ENCODE peak calls at places on chromosomes 16 and 17, in four cellular contexts. C is breast epithelium, J is lung, L is astrocyte. G is an unnamed sample. For H3K27me3, the result is how much of the 10 kb centered on the place peaks cover.

GRCh38 chr16:1613240-1613639 is 1.1 kb downstream of the CRAMP1 start:
- DNase-seq in C (no peak), L (no peak), J (no peak), G (peak)

GRCh38 chr17:79862771-79863440 is 23.7 kb upstream of the CBX4 start:
- DNase-seq in C (no peak), L (no peak), J (no peak), G (no peak)

GRCh38 chr16:67883872-67884261 is 818 bp upstream of the NRN1L start:
- DNase-seq in J (peak), C (no peak), L (no peak), G (no peak)

GRCh38 chr17:3385869-3386816 is at the start of gene OR3A2:
- DNase-seq in C (no peak), J (no peak), L (no peak), G (no peak)

GRCh38 chr17:78378225-78379133 is at the start of gene PGS1:
- DNase-seq in J (peak), C (peak), L (no peak), G (no peak)

GRCh38 chr17:48011405-48012150 is 26.0 kb downstream of the COPZ2 start:
- DNase-seq in J (no peak), C (no peak), L (peak), G (peak)

GRCh38 chr16:68246671-68247070 is 1.5 kb downstream of the PLA2G15 start:
- DNase-seq in L (no peak), J (no peak), C (no peak), G (no peak)

GRCh38 chr17:72765357-72766153 is 326.9 kb downstream of the SLC39A11 start:
- DNase-seq in J (no peak), C (no peak), L (no peak), G (no peak)

GRCh38 chr17:69142473-69142802 is 743 bp upstream of the ABCA6 start:
- DNase-seq in C (no peak), J (no peak), L (peak), G (no peak)

DNA sequence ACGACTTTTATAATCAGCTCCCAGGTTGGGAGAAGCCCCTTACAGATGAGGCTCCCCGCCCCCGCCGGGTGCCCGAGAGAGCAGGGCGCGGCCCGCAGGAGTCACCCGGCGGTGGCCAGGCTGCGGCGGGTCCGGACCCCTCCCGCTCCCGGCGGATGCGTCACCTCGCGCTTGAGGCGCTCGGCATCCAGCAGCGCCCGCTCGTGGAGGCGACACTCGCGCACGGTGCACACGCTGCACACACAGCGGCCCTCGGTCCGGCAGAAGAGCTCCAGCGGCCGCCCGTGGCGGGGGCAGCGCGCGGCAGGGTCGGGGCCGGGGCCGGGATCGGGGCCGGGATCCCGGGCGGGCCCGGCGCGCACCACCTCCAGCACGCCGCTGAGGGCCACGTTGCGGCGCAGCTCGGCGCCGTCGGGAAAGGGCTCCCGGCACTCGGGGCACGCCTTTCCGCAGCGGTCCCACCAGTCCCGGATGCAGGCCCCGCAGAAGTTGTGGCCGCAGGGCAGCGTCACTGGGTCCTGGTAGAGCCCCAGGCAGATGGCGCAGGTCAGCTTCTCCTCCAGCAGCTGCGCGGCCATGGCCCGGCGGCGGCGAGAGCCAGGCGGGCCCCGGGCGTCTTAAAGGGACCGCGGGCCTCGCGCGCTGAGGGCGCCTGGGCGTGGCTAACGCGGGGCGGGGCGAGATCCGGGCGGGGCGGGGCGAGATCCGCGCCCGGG is at the start of gene TRIM65:
- DNase-seq in L (peak), C (peak), J (peak), G (no peak)
- TF ChIP-seq CTCF in L (no peak), C (peak), J (peak), G (peak)

GRCh38 chr17:57108656-57109392 is 23.8 kb downstream of the AKAP1 start:
- DNase-seq in J (no peak), L (no peak), C (no peak), G (no peak)

GRCh38 chr17:57106836-57107497 is 21.9 kb downstream of the AKAP1 start:
- DNase-seq in L (no peak), C (no peak), J (no peak), G (no peak)

GRCh38 chr17:57107498-57108101 is 22.6 kb downstream of the AKAP1 start:
- DNase-seq in L (peak), J (peak), C (no peak), G (peak)

GRCh38 chr17:57104461-57105175 is 19.6 kb downstream of the AKAP1 start:
- DNase-seq in J (no peak), L (peak), C (no peak), G (no peak)

DNA sequence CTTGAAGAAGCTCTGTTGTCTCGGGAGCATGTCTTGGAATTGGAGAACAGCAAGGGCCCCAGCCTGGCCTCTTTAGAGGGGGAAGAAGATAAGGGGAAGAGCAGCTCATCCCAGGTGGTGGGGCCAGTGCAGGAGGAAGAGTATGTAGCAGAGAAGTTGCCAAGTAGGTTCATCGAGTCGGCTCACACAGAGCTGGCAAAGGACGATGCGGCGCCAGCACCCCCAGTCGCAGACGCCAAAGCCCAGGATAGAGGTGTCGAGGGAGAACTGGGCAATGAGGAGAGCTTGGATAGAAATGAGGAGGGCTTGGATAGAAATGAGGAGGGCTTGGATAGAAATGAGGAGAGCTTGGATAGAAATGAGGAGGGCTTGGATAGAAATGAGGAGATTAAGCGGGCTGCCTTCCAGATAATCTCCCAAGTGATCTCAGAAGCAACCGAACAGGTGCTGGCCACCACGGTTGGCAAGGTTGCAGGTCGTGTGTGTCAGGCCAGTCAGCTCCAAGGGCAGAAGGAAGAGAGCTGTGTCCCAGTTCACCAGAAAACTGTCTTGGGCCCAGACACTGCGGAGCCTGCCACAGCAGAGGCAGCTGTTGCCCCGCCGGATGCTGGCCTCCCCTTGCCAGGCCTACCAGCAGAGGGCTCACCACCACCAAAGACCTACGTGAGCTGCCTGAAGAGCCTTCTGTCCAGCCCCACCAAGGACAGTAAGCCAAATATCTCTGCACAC is 21.2 kb downstream of the AKAP1 start:
- DNase-seq in C (no peak), J (no peak), L (no peak), G (no peak)
- H3K27ac ChIP-seq in C (peak), J (peak), L (no peak), G (no peak)

GRCh38 chr17:9181640-9182039 is 160.3 kb downstream of the NTN1 start:
- DNase-seq in J (no peak), L (no peak), C (no peak), G (no peak)
- H3K27me3 ChIP-seq in J (under half), L (under half), C (under half), G (under half)

GRCh38 chr17:42877037-42877436 is 23.6 kb upstream of the G6PC1 start:
- DNase-seq in J (no peak), L (no peak), C (no peak), G (no peak)

GRCh38 chr17:42879596-42879985 is 21.0 kb upstream of the G6PC1 start:
- DNase-seq in L (peak), C (no peak), J (no peak), G (no peak)

GRCh38 chr17:42880776-42881175 is 19.8 kb upstream of the G6PC1 start:
- DNase-seq in J (no peak), L (no peak), C (no peak), G (no peak)

GRCh38 chr17:42878924-42879595 is 21.5 kb upstream of the G6PC1 start:
- DNase-seq in C (no peak), L (no peak), J (no peak), G (no peak)

GRCh38 chr17:42878123-42878880 is 22.3 kb upstream of the G6PC1 start:
- DNase-seq in C (no peak), L (no peak), J (no peak), G (no peak)
- TF ChIP-seq CTCF in C (no peak), L (no peak), J (no peak), G (no peak)

DNA sequence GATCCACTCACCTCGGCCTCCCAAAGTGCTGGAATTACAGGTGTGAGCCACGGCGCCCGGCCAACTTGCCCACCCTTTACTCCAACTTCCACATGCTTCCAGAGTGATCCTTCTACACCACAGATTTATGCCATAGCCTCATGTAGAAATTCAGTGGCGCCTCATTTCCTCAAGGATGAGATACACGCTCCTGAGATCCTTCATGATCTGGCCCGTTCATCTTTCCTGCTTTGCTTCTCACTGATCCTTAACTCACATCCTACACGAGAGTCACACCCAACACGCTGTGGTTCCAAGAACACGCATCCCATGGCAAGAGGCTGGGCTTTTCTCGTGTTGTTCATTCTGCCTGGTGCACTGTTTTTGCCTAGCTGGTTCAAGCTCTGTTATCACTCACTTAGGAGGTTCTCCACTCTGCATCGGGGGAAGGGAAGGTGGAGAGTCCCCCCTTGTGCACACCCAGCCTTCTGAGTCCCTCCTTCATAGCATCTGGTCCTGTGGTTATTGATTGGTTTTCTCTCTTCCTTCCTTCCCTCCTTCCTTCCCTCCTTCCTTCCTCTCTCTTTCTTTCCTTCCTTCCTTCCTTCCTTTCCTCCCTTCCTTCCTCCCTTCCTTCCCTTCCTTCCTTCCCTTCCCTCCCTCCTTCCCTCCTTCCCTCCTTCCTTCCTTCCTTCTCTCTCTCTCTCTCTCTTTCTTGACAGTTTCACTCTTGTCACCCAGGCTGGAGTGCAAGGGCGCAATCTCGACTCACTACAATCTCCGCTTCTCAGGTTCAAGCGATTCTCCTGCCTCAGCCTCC is 32.7 kb upstream of the GCSH start:
- DNase-seq in J (no peak), L (no peak), C (no peak), G (no peak)
- H3K27ac ChIP-seq in J (no peak), L (no peak), C (no peak), G (no peak)

GRCh38 chr17:8007836-8008235 is 5.4 kb downstream of the GUCY2D start:
- DNase-seq in C (no peak), J (no peak), L (no peak), G (no peak)
- H3K27me3 ChIP-seq in C (under half), J (under half), L (under half), G (under half)

GRCh38 chr16:31361201-31362110 is 6.5 kb downstream of the ITGAX start:
- DNase-seq in J (no peak), L (no peak), C (peak), G (no peak)
- TF ChIP-seq CTCF in J (no peak), L (no peak), C (no peak), G (no peak)

DNA sequence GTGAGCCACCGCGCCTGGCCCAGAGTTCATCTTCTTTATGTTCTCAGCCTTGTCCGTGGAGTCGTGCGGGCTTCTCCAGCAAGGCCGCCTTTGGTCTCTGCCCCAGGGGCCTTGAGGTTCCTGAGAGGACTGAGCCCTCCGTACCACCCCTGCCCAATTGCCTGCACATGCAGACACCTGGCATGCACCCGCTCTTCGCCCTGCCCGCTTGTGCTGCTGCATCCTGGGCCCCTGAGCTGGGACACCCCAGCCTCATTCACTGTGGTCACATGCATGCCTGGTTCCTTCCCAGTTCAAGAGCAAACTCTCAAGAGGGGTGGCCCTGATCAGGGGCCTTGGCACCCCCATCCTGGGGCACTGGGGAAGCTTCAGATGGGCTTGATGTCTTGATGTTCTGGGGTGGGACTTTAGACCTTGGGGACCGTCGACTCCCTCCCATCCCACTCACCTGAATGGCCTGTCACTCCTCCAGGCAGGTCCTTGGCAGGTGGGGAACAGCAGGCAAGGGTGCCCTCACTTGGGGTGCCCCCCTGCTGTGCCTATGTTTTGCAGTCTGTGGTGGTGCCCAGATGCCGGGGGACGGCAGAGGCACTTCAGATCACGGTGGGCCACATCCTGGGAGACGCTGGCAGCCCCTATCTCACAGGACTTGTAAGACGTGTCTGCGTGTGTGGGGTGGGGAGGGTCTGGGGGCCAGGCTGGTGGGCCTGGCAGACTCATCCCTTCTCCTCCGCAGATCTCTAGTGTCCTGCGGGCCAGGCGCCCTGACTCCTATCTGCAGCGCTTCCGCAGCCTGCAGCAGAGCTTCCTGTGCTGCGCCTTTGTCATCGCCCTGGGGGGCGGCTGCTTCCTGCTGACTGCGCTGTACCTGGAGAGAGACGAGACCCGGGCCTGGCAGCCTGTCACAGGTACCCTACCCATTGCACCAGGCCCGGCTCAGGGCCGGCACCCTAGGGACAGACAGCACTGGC is 12.7 kb upstream of the SPNS2 start:
- DNase-seq in J (no peak), L (no peak), C (no peak), G (no peak)
- H3K27ac ChIP-seq in J (no peak), L (no peak), C (no peak), G (no peak)

DNA sequence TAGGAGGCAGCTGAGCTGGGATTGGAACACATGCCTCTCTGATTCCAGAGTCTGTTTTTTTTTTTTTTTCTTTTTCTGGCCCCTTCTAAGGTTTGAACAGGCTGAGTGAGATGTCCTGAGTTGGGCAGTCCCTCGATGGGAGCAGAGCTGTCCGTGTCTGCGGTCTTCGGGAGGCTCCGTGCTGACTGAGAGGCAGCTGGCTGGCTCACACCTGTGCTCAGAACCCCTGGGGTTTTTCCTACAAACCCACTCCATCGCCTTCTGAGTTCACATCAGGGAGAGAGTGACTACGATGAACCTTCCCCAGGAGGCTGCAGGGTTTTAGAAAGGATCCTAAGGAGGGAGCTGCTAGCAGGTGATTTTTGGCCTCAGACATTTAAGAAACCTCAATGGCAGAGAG is 92.5 kb downstream of the IRF8 start:
- DNase-seq in C (no peak), J (no peak), L (no peak), G (no peak)
- H3K27me3 ChIP-seq in C (under half), J (under half), L (half or more), G (under half)